ENCODE peak calls at places on chromosomes 16 and 17, in ten cellular contexts. Z is CD8-positive, alpha-beta memory T cell; H is right cardiac atrium; L is heart right ventricle; X is Karpas-422; S is ascending aorta; A is mesenchymal stem cell; F is coronary artery; E is SJCRH30; V is tibial artery. B is an unnamed sample.

GRCh38 chr16:81889896-81890634 is 111.0 kb downstream of the PLCG2 start:
- DNase-seq in L (peak), X (peak), E (peak), V (peak), Z (no peak), F (no peak), A (peak), S (no peak), H (no peak), B (peak)

GRCh38 chr16:66462912-66463311 is 35.8 kb downstream of the BEAN1 start:
- DNase-seq in H (no peak), E (no peak), X (no peak), A (no peak), L (no peak), S (no peak), F (no peak), Z (no peak), V (no peak), B (no peak)

GRCh38 chr17:4176803-4177472 is 33.9 kb downstream of the CYB5D2 start:
- DNase-seq in S (no peak), X (no peak), A (no peak), Z (no peak), V (no peak), H (peak), E (no peak), F (no peak), L (no peak), B (no peak)

GRCh38 chr17:4968916-4969550 is 1.4 kb upstream of the SPAG7 start:
- DNase-seq in L (no peak), S (no peak), Z (no peak), F (no peak), V (no peak), X (no peak), H (no peak), E (no peak), A (peak), B (peak)

GRCh38 chr17:31581491-31581890 is 190.0 kb downstream of the RAB11FIP4 start:
- DNase-seq in L (peak), H (peak), E (no peak), V (peak), Z (no peak), S (no peak), F (peak), A (no peak), X (no peak), B (no peak)

GRCh38 chr17:75783069-75783783 is 1.4 kb upstream of the UNK start:
- DNase-seq in Z (no peak), H (no peak), E (no peak), X (peak), S (no peak), V (no peak), L (no peak), F (no peak), A (peak), B (peak)

GRCh38 chr16:69761983-69762842 is at the start of gene WWP2:
- DNase-seq in S (no peak), V (peak), H (peak), X (peak), E (peak), F (peak), Z (peak), L (peak), A (peak), B (peak)

GRCh38 chr16:66263973-66264310 is 102.5 kb upstream of the CDH5 start:
- DNase-seq in L (no peak), Z (no peak), E (peak), A (no peak), S (no peak), F (peak), H (no peak), V (no peak), X (no peak), B (no peak)

GRCh38 chr17:10088444-10088843 is 110.0 kb downstream of the GAS7 start:
- DNase-seq in V (no peak), S (no peak), A (no peak), E (no peak), H (no peak), X (no peak), Z (no peak), F (no peak), L (no peak), B (no peak)

GRCh38 chr17:29212094-29212631 is 32.0 kb upstream of the MYO18A start:
- DNase-seq in A (no peak), S (no peak), V (no peak), F (no peak), H (no peak), E (no peak), Z (no peak), X (no peak), L (no peak), B (no peak)

GRCh38 chr17:48644159-48644558 is 18.0 kb upstream of the HOXB9 start:
- DNase-seq in E (no peak), L (no peak), V (no peak), F (no peak), H (no peak), X (no peak), A (no peak), S (no peak), Z (no peak), B (peak)

GRCh38 chr17:15298176-15298575 is 33.0 kb upstream of the PMP22 start:
- DNase-seq in S (no peak), Z (no peak), X (no peak), F (no peak), A (peak), L (no peak), H (no peak), V (no peak), E (no peak), B (no peak)

GRCh38 chr17:78252701-78253635 is 21.5 kb downstream of the TMEM235 start:
- DNase-seq in S (no peak), L (no peak), E (peak), H (no peak), F (no peak), Z (no peak), A (no peak), X (peak), V (no peak), B (no peak)

GRCh38 chr17:71398706-71399620 is 721.9 kb upstream of the SOX9 start:
- DNase-seq in L (no peak), V (no peak), H (no peak), E (no peak), S (no peak), Z (no peak), A (peak), F (no peak), X (no peak), B (no peak)

GRCh38 chr17:42817866-42818265 is 6.2 kb downstream of the BECN1 start:
- DNase-seq in L (no peak), A (no peak), X (no peak), Z (no peak), V (no peak), E (no peak), F (peak), S (no peak), H (no peak), B (no peak)

GRCh38 chr17:65191805-65192740 is 54.9 kb downstream of the RGS9 start:
- DNase-seq in Z (no peak), L (no peak), E (no peak), A (peak), H (no peak), S (no peak), F (no peak), V (no peak), X (no peak), B (no peak)

GRCh38 chr16:9826630-9827029 is 355.6 kb downstream of the GRIN2A start:
- DNase-seq in V (no peak), E (no peak), A (no peak), S (no peak), Z (no peak), F (no peak), L (no peak), X (no peak), H (no peak), B (no peak)

GRCh38 chr16:82735696-82736095 is 108.9 kb downstream of the CDH13 start:
- DNase-seq in Z (no peak), S (no peak), L (peak), X (peak), A (peak), E (no peak), V (no peak), F (no peak), H (no peak), B (no peak)

GRCh38 chr17:41406205-41406604 is 8.8 kb upstream of the KRT31 start:
- DNase-seq in S (no peak), A (no peak), L (no peak), E (no peak), F (no peak), X (no peak), V (no peak), H (no peak), Z (no peak), B (no peak)

GRCh38 chr16:67244387-67245188 is 2.7 kb downstream of the FHOD1 start:
- DNase-seq in E (peak), V (peak), L (peak), F (peak), X (peak), H (peak), Z (peak), S (peak), A (peak), B (no peak)

GRCh38 chr16:31393056-31393455 is at the start of gene ITGAD:
- DNase-seq in V (no peak), Z (no peak), E (no peak), H (no peak), A (no peak), S (no peak), X (peak), F (no peak), L (no peak), B (no peak)

GRCh38 chr16:4860727-4861342 is 13.6 kb downstream of the UBN1 start:
- DNase-seq in A (no peak), Z (no peak), X (no peak), L (no peak), S (no peak), E (no peak), H (no peak), F (no peak), V (no peak), B (no peak)

GRCh38 chr17:50168319-50168718 is 2.5 kb downstream of the SGCA start:
- DNase-seq in H (peak), A (no peak), F (no peak), E (no peak), Z (no peak), S (no peak), V (no peak), X (no peak), L (no peak), B (no peak)

GRCh38 chr17:42704495-42705494 is 22.5 kb downstream of the CNTNAP1 start:
- DNase-seq in V (no peak), L (no peak), A (no peak), H (no peak), F (no peak), S (no peak), Z (no peak), X (no peak), E (no peak), B (no peak)

GRCh38 chr17:34979650-34980352 is 511 bp upstream of the LIG3 start:
- DNase-seq in Z (no peak), F (no peak), X (peak), L (no peak), V (no peak), H (no peak), E (no peak), S (no peak), A (peak), B (no peak)

GRCh38 chr17:31492880-31493655 is 101.6 kb downstream of the RAB11FIP4 start:
- DNase-seq in A (no peak), V (peak), H (no peak), E (no peak), F (no peak), X (peak), L (peak), S (peak), Z (peak), B (no peak)

GRCh38 chr17:51257150-51258081 is 2.4 kb downstream of the MBTD1 start:
- DNase-seq in Z (no peak), L (no peak), V (no peak), E (no peak), S (no peak), H (no peak), F (no peak), X (no peak), A (peak), B (no peak)

GRCh38 chr17:76405967-76406647 is 21.7 kb downstream of the SPHK1 start:
- DNase-seq in Z (no peak), E (no peak), S (no peak), L (peak), A (no peak), F (peak), H (peak), X (peak), V (no peak), B (peak)

GRCh38 chr16:71201054-71201453 is 29.5 kb downstream of the HYDIN start:
- DNase-seq in X (no peak), E (no peak), Z (no peak), V (no peak), H (no peak), A (no peak), S (no peak), F (no peak), L (no peak), B (no peak)

GRCh38 chr16:70715860-70716357 is 30.1 kb upstream of the MTSS2 start:
- DNase-seq in X (no peak), L (no peak), E (no peak), V (no peak), A (no peak), Z (no peak), H (peak), S (no peak), F (no peak), B (peak)

GRCh38 chr17:56112086-56112485 is 41.2 kb upstream of the ANKFN1 start:
- DNase-seq in H (no peak), L (no peak), V (no peak), X (no peak), E (no peak), Z (no peak), S (no peak), A (no peak), F (no peak), B (no peak)

GRCh38 chr17:27578718-27579085 is 52.3 kb upstream of the LGALS9 start:
- DNase-seq in V (no peak), L (no peak), A (peak), S (no peak), E (no peak), F (no peak), X (no peak), Z (no peak), H (peak), B (no peak)

GRCh38 chr16:81513204-81514040 is 68.8 kb downstream of the CMIP start:
- DNase-seq in H (peak), F (no peak), S (no peak), E (no peak), Z (no peak), L (peak), A (peak), X (no peak), V (peak), B (no peak)

GRCh38 chr17:50834786-50835562 is 412 bp upstream of the WFIKKN2 start:
- DNase-seq in X (no peak), E (peak), H (no peak), L (no peak), F (peak), Z (no peak), V (no peak), A (peak), S (no peak), B (no peak)

DNA sequence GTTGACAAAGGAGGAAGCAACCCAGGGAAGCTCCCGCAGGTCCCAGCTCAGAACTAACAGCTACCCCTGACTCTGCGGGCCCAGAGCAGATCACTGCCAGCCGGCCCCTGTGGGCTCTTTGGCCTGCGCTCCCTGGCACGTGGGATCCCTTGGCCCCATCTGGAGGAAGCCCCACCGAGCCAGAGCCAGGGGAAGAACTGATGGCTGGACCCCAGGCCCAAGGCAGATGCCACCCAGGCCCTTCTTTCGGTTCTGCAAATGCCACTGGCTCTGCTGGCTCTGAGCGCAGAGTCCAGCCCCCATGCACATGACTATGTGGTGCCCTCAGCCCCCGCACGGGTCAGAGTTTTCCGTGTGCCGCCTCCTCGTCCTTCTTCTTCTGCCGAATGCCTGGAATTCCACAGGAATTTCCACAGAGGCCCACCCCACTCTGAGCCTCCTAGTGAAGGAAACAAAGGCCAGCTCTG is 35.8 kb upstream of the SNN start:
- DNase-seq in Z (no peak), S (no peak), H (peak), X (no peak), E (no peak), V (peak), L (peak), A (peak), F (peak), B (no peak)
- H3K27ac ChIP-seq in Z (no peak), S (peak), H (no peak), X (no peak), E (no peak), V (peak), L (peak), A (peak), F (peak), B (no peak)

GRCh38 chr16:14302031-14302398 is 230.9 kb downstream of the MRTFB start:
- DNase-seq in X (peak), Z (no peak), H (peak), L (peak), A (peak), F (peak), S (no peak), V (peak), E (peak), B (peak)
- H3K27ac ChIP-seq in X (peak), Z (no peak), H (peak), L (peak), A (no peak), F (peak), S (peak), V (peak), E (peak), B (no peak)

DNA sequence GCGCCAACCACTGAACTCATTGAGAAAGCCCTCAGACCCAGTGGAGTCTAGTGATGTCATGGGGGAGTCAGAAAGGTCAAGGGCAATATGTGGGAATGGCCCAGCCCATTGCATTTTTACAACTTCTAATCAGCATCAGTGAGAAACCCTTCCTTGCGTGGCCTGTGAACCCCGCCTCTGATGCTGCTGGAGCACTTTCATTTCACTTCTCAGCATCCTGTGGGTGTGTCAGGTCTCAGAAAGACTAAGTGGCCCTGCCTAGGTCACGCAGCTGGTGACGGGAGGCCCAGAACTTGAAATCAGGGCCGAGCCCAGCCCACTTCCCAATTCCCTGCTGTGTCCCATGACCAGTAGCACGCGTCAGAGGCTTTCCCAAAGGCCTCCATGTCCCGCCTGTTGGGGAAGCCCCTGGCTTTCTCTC is 6.1 kb downstream of the DNAI2 start:
- DNase-seq in A (no peak), Z (peak), L (no peak), E (no peak), V (no peak), X (no peak), S (no peak), H (peak), F (no peak), B (no peak)
- H3K27ac ChIP-seq in A (no peak), Z (peak), L (no peak), E (no peak), V (no peak), X (no peak), S (no peak), H (no peak), F (no peak), B (no peak)

DNA sequence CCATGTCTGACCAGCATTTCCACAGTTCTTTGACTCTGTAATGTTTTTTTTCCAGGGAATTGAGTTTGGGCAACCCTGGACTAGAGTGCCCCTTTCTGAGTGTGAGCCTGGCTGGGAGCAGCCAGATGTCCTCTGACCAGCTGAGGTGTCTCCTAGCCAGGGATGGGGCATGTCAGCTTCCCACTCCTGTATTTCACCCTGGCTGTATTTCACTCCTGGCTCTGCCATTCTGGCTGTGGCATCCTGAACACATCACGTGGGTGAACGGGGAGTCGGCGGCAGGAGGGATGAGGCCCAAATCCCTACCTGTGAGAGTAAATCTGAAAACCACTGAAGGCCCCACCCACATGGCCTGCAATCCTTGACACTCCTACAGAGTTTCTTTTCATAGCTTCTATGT is 31.3 kb downstream of the KDM8 start:
- DNase-seq in S (no peak), L (no peak), Z (no peak), H (no peak), F (no peak), A (no peak), X (no peak), V (no peak), E (no peak), B (no peak)
- H3K27ac ChIP-seq in S (peak), L (peak), Z (peak), H (peak), F (peak), A (no peak), X (no peak), V (peak), E (peak), B (peak)

DNA sequence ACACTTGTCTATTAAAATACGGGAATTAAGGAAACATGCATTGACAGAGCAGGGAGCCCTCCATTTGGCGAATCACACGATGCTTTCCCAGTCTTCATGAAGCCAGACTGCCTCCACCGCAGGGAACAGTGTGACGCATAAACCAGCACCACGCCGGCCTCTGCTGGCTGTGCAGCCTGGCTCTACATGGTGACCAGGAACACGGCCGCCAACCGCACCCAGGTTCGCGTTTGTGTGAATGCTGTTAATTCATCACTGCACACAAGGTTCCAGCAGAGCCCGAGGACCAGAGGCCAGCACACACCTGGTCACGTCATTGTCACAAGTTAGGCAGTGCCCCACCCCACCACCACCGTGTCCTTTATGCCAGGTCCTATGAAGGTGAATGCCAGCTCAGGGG is 26.7 kb downstream of the TMEM204 start:
- DNase-seq in Z (no peak), A (no peak), X (no peak), F (no peak), S (no peak), E (no peak), L (no peak), H (no peak), V (no peak), B (no peak)
- H3K27ac ChIP-seq in Z (no peak), A (no peak), X (no peak), F (no peak), S (no peak), E (no peak), L (peak), H (no peak), V (no peak), B (no peak)

GRCh38 chr17:19330271-19330670 is 32.3 kb downstream of the B9D1 start:
- DNase-seq in X (no peak), F (no peak), A (no peak), L (no peak), V (no peak), S (no peak), Z (no peak), H (no peak), E (no peak), B (no peak)

GRCh38 chr17:19329839-19330238 is 32.7 kb downstream of the B9D1 start:
- DNase-seq in E (no peak), V (no peak), Z (no peak), F (no peak), X (no peak), A (no peak), H (no peak), S (peak), L (no peak), B (no peak)

GRCh38 chr17:19332371-19333131 is 30.0 kb downstream of the B9D1 start:
- DNase-seq in V (no peak), E (peak), X (no peak), H (peak), S (peak), L (no peak), A (no peak), Z (no peak), F (no peak), B (peak)

GRCh38 chr17:19331553-19332245 is 30.8 kb downstream of the B9D1 start:
- DNase-seq in S (peak), L (no peak), V (no peak), F (no peak), X (no peak), A (no peak), E (no peak), H (no peak), Z (no peak), B (no peak)

GRCh38 chr17:19331134-19331533 is 31.4 kb downstream of the B9D1 start:
- DNase-seq in Z (no peak), A (peak), S (no peak), L (no peak), X (no peak), V (no peak), H (no peak), E (no peak), F (no peak), B (no peak)
- H3K27ac ChIP-seq in Z (no peak), A (peak), S (no peak), L (no peak), X (no peak), V (no peak), H (no peak), E (no peak), F (no peak), B (peak)

DNA sequence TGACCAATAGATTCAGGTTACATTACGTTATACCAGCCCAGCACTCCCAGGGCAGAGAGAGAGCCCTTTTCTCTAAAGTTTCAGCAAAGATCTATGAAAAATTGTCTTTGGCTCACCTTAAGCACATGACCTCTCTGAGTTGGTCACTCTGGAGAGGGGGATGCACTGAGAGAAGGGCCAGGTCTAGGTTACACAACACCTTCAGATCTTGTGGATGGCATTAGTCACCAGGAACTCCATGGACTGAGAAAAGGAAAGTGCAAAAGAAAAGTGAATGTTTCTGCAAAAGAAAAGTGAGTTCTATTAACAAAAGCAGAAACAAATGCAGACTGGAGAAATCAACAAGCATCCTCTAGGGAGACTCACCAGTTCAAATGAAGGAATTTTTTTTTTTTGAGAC is 253.3 kb upstream of the SALL1 start:
- DNase-seq in L (no peak), V (no peak), Z (no peak), H (no peak), F (no peak), S (no peak), E (no peak), A (peak), X (no peak), B (no peak)
- H3K27ac ChIP-seq in L (no peak), V (no peak), Z (no peak), H (no peak), F (no peak), S (no peak), E (no peak), A (no peak), X (no peak), B (no peak)

B was measured in SK-N-SH.